ENCODE peak calls at places on chromosomes 16 and 17, in seven cellular contexts. T is heart left ventricle, K is adrenal gland, C is small intestine, A is kidney, J is aorta, X is mammary epithelial cell. Z is an unnamed sample.
A peak's percentile ranks its signal among the peaks of the same experiment; 100 is the strongest.

GRCh38 chr17:56681561-56682266 is 88.2 kb downstream of the NOG start:
- DNase-seq in T (no peak), K (no peak), C (no peak), A (no peak), J (no peak), X (peak; percentile 97), Z (no peak)

GRCh38 chr16:8859913-8860881 is 8.6 kb downstream of the CARHSP1 start:
- DNase-seq in T (no peak), K (peak; percentile 91), C (no peak), A (peak; percentile 88), J (peak; percentile 57), X (peak; percentile 24), Z (no peak)

GRCh38 chr16:84687715-84688114 is 12.1 kb upstream of the USP10 start:
- DNase-seq in T (no peak), K (no peak), C (no peak), A (no peak), J (no peak), X (peak; percentile 73), Z (no peak)

GRCh38 chr16:50354629-50355456 is 13.9 kb downstream of the BRD7 start:
- DNase-seq in T (no peak), K (no peak), C (no peak), A (no peak), J (no peak), X (no peak), Z (peak; percentile 32)

GRCh38 chr17:81323411-81323868 is 28.3 kb upstream of the SLC38A10 start:
- DNase-seq in T (no peak), K (no peak), C (no peak), A (no peak), J (no peak), X (no peak), Z (no peak)

GRCh38 chr16:50208460-50208931 is 55.4 kb downstream of the TENT4B start:
- DNase-seq in T (no peak), K (no peak), C (peak; percentile 31), A (no peak), J (no peak), X (peak; percentile 63), Z (no peak)

GRCh38 chr17:44533533-44534246 is 23.6 kb upstream of the FZD2 start:
- DNase-seq in T (peak; percentile 83), K (peak; percentile 91), C (peak; percentile 75), A (peak; percentile 95), J (peak; percentile 95), X (peak; percentile 52), Z (peak; percentile 55)

GRCh38 chr17:62163847-62164246 is 98.8 kb upstream of the MED13 start:
- DNase-seq in T (no peak), K (no peak), C (peak; percentile 96), A (no peak), J (no peak), X (no peak), Z (no peak)

GRCh38 chr16:29900102-29900887 is at the start of gene ASPHD1:
- DNase-seq in T (peak; percentile 78), K (peak; percentile 85), C (peak; percentile 66), A (peak; percentile 90), J (peak; percentile 78), X (peak; percentile 84), Z (peak; percentile 68)

GRCh38 chr17:35871415-35871814 is 2.7 kb upstream of the HEATR9 start:
- DNase-seq in T (no peak), K (no peak), C (no peak), A (no peak), J (peak; percentile 48), X (no peak), Z (peak; percentile 52)

GRCh38 chr17:75490173-75490743 is 25.1 kb downstream of the CASKIN2 start:
- DNase-seq in T (no peak), K (no peak), C (peak; percentile 91), A (no peak), J (no peak), X (no peak), Z (no peak)

GRCh38 chr16:28915181-28915580 is 9.9 kb downstream of the RABEP2 start:
- DNase-seq in T (no peak), K (no peak), C (no peak), A (no peak), J (no peak), X (no peak), Z (no peak)

GRCh38 chr16:35187665-35188225 is 1728.3 kb downstream of the TP53TG3F start:
- DNase-seq in T (no peak), K (no peak), C (no peak), A (no peak), J (no peak), X (no peak), Z (no peak)

GRCh38 chr17:55577011-55577586 is 65.8 kb upstream of the SMIM36 start:
- DNase-seq in T (peak; percentile 40), K (peak; percentile 32), C (peak; percentile 29), A (peak; percentile 75), J (peak; percentile 83), X (peak; percentile 84), Z (peak; percentile 11)

GRCh38 chr16:85392756-85393673 is 220.1 kb upstream of the GSE1 start:
- DNase-seq in T (peak; percentile 11), K (peak; percentile 0), C (no peak), A (peak; percentile 57), J (no peak), X (no peak), Z (no peak)

GRCh38 chr16:48564544-48565444 is 45.2 kb downstream of the N4BP1 start:
- DNase-seq in T (no peak), K (no peak), C (no peak), A (no peak), J (no peak), X (no peak), Z (no peak)

GRCh38 chr16:21656795-21657768 is 4.7 kb upstream of the IGSF6 start:
- DNase-seq in T (no peak), K (peak; percentile 53), C (peak; percentile 51), A (no peak), J (no peak), X (peak; percentile 30), Z (peak; percentile 69)

GRCh38 chr16:21663889-21664647 is at the start of gene OTOA:
- DNase-seq in T (no peak), K (no peak), C (no peak), A (peak; percentile 75), J (no peak), X (no peak), Z (peak; percentile 25)

GRCh38 chr16:21654881-21655280 is 2.5 kb upstream of the IGSF6 start:
- DNase-seq in T (no peak), K (no peak), C (no peak), A (no peak), J (no peak), X (peak; percentile 74), Z (no peak)

GRCh38 chr16:21653571-21653970 is 1.2 kb upstream of the IGSF6 start:
- DNase-seq in T (no peak), K (no peak), C (no peak), A (no peak), J (no peak), X (no peak), Z (no peak)

GRCh38 chr16:21659124-21659523 is 4.6 kb upstream of the OTOA start:
- DNase-seq in T (no peak), K (no peak), C (no peak), A (no peak), J (no peak), X (no peak), Z (no peak)
- H3K9me3 ChIP-seq in T (no peaks in the 10 kb centered on the region), K (no peaks in the 10 kb centered on the region), C (no peaks in the 10 kb centered on the region), A (no peaks in the 10 kb centered on the region), J (no peaks in the 10 kb centered on the region), X (no peaks in the 10 kb centered on the region), Z (no peaks in the 10 kb centered on the region)

GRCh38 chr17:1945621-1946020 is 79.5 kb downstream of the RTN4RL1 start:
- DNase-seq in T (no peak), K (no peak), C (no peak), A (no peak), J (no peak), X (no peak), Z (no peak)

GRCh38 chr17:1947229-1947742 is 77.8 kb downstream of the RTN4RL1 start:
- DNase-seq in T (peak; percentile 68), K (no peak), C (no peak), A (no peak), J (no peak), X (no peak), Z (no peak)

GRCh38 chr17:1947743-1948516 is 77.2 kb downstream of the RTN4RL1 start:
- DNase-seq in T (no peak), K (no peak), C (no peak), A (no peak), J (no peak), X (no peak), Z (no peak)

GRCh38 chr17:1948517-1948825 is 76.7 kb downstream of the RTN4RL1 start:
- DNase-seq in T (no peak), K (no peak), C (no peak), A (no peak), J (no peak), X (no peak), Z (no peak)

GRCh38 chr17:1946021-1946932 is 78.9 kb downstream of the RTN4RL1 start:
- DNase-seq in T (no peak), K (no peak), C (no peak), A (no peak), J (no peak), X (no peak), Z (no peak)
- H3K27ac ChIP-seq in T (no peak overlapping the region), K (no peak overlapping the region), C (no peak overlapping the region), A (no peak overlapping the region), J (no peak overlapping the region), X (no peak overlapping the region), Z (no peak overlapping the region)

GRCh38 chr17:58411408-58411894 is 5.9 kb downstream of the RNF43 start:
- DNase-seq in T (no peak), K (no peak), C (peak; percentile 26), A (no peak), J (no peak), X (peak; percentile 59), Z (no peak)
- H3K4me1 ChIP-seq in T (no peaks in the 10 kb centered on the region), K (peaks cover 21% of the 10 kb centered on the region), C (no peaks in the 10 kb centered on the region), A (no peaks in the 10 kb centered on the region), J (no peaks in the 10 kb centered on the region), X (peaks cover 31% of the 10 kb centered on the region), Z (no peaks in the 10 kb centered on the region)

DNA sequence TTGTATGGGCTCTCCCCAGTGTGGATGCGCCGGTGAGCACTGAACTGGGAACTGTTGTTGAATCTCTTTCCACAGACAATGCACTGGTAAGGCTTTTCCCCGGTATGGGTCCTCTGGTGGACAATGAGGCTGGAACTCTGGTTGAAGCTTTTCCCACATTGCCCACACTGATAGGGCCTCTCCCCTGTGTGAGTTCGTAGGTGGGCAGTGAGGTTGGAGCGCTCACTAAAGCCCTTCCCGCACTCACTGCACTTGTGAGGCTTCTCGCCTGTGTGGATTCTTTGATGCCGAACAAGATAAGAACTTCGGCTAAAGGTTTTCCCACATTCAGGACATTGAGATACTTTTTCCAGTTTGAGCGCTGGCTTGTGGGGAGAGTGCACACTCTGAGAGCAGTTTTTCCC is 17.8 kb downstream of the ZSCAN32 start:
- DNase-seq in T (no peak), K (no peak), C (no peak), A (no peak), J (no peak), X (no peak), Z (no peak)
- H3K9me3 ChIP-seq in T (peaks cover 45% of the 10 kb centered on the region), K (peaks cover 70% of the 10 kb centered on the region), C (peaks cover 17% of the 10 kb centered on the region), A (peaks cover 46% of the 10 kb centered on the region), J (peaks cover 47% of the 10 kb centered on the region), X (peaks cover 49% of the 10 kb centered on the region), Z (peaks cover 46% of the 10 kb centered on the region)